ENCODE peak calls at places on chromosomes 7 and 10, in seven cellular contexts. F, X, W, T, D, U and J are unnamed samples.

GRCh38 chr7:2502647-2502966 is 17.0 kb upstream of the LFNG start:
- DNase-seq in F (no peak), X (no peak), W (no peak), T (no peak), D (no peak), U (no peak), J (no peak)

GRCh38 chr7:140966561-140967234 is 42.0 kb upstream of the BRAF start:
- DNase-seq in F (no peak), X (no peak), W (no peak), T (no peak), D (no peak), U (peak), J (no peak)

GRCh38 chr7:155467846-155468821 is 10.2 kb downstream of the EN2 start:
- DNase-seq in F (no peak), X (no peak), W (peak), T (no peak), D (no peak), U (peak), J (no peak)

GRCh38 chr10:86757110-86757790 is 831 bp downstream of the BMPR1A start:
- DNase-seq in F (peak), X (no peak), W (no peak), T (peak), D (peak), U (peak), J (no peak)

GRCh38 chr10:47152861-47153349 is 147.1 kb upstream of the GDF10 start:
- DNase-seq in F (no peak), X (no peak), W (no peak), T (no peak), D (no peak), U (peak), J (peak)

GRCh38 chr7:15720849-15721471 is 34.5 kb upstream of the MEOX2 start:
- DNase-seq in F (peak), X (no peak), W (no peak), T (peak), D (peak), U (peak), J (peak)

GRCh38 chr10:10519674-10520073 is 498.0 kb upstream of the CELF2 start:
- DNase-seq in F (no peak), X (no peak), W (no peak), T (no peak), D (no peak), U (no peak), J (no peak)

GRCh38 chr7:421056-421991 is 98.3 kb downstream of the PDGFA start:
- DNase-seq in F (no peak), X (no peak), W (no peak), T (no peak), D (no peak), U (no peak), J (no peak)

GRCh38 chr10:25017247-25017590 is 807 bp downstream of the THNSL1 start:
- DNase-seq in F (peak), X (no peak), W (no peak), T (no peak), D (no peak), U (no peak), J (no peak)

GRCh38 chr7:123581162-123581459 is 20.5 kb upstream of the ASB15 start:
- DNase-seq in F (no peak), X (no peak), W (no peak), T (no peak), D (no peak), U (no peak), J (no peak)

GRCh38 chr10:62335326-62335725 is 38.8 kb upstream of the ZNF365 start:
- DNase-seq in F (peak), X (no peak), W (no peak), T (no peak), D (no peak), U (no peak), J (no peak)

GRCh38 chr10:46543379-46544014 is 13.0 kb downstream of the GPRIN2 start:
- DNase-seq in F (no peak), X (no peak), W (no peak), T (no peak), D (no peak), U (no peak), J (no peak)

GRCh38 chr7:23691320-23691719 is 11.3 kb downstream of the FAM221A start:
- DNase-seq in F (peak), X (no peak), W (no peak), T (no peak), D (no peak), U (peak), J (peak)

GRCh38 chr7:134365341-134366054 is 48.8 kb upstream of the SLC35B4 start:
- DNase-seq in F (peak), X (no peak), W (no peak), T (no peak), D (no peak), U (no peak), J (peak)

GRCh38 chr10:123614888-123615287 is 51.3 kb upstream of the GPR26 start:
- DNase-seq in F (peak), X (peak), W (peak), T (no peak), D (peak), U (peak), J (peak)

GRCh38 chr7:89607797-89608196 is 546.5 kb upstream of the STEAP1 start:
- DNase-seq in F (no peak), X (no peak), W (no peak), T (no peak), D (no peak), U (no peak), J (no peak)

GRCh38 chr7:101880536-101881443 is 63.4 kb downstream of the CUX1 start:
- DNase-seq in F (peak), X (no peak), W (no peak), T (peak), D (no peak), U (no peak), J (peak)

GRCh38 chr10:119542357-119542989 is at the start of gene RGS10:
- DNase-seq in F (peak), X (no peak), W (peak), T (peak), D (peak), U (peak), J (peak)

DNA sequence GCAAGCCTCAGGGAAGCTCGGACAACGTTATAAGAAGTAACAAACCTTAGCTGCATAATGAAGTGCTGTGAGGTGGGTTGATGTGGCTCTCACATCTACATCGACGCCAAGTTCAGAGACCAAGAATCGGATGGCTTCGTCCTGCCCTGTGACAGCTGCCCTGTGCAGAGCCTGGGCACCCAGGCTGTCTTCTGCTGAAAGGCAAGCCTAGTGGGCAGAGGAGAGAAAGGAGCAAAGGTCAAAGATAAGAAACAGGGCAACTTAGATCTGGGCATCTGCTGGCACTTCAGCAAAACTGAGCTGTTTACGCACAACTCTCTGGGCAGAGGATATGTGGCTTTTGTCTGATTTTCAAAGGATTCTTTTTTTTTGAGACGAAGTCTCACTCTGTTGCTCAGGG is 6.7 kb downstream of the ANKRD16 start:
- DNase-seq in F (no peak), X (no peak), W (no peak), T (no peak), D (no peak), U (no peak), J (no peak)
- H2BK120ac ChIP-seq in F (no peak), X (no peak), W (no peak), T (no peak), D (no peak), U (no peak), J (no peak)

DNA sequence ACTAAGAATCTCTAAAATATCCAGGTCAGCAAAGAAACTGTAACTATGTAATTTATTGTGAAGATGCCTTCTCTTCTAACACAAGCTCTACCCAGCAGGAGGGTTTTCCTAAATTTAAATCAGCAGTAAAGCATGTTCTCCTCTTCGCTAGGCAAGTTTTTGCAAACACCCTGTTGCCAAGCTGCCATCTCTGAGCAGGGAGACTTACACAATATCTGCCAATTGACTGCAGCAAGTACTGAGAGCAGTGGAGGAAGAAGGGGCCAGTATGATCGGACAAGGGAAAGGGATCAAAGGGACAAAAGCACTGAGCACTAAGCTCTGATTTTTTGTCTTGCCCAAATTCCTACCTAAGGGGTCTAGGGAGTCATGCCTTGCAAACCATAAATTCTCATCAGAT is 16.0 kb upstream of the LANCL2 start:
- DNase-seq in F (no peak), X (no peak), W (no peak), T (no peak), D (peak), U (peak), J (no peak)
- H2BK120ac ChIP-seq in F (no peak), X (no peak), W (no peak), T (no peak), D (no peak), U (no peak), J (no peak)

DNA sequence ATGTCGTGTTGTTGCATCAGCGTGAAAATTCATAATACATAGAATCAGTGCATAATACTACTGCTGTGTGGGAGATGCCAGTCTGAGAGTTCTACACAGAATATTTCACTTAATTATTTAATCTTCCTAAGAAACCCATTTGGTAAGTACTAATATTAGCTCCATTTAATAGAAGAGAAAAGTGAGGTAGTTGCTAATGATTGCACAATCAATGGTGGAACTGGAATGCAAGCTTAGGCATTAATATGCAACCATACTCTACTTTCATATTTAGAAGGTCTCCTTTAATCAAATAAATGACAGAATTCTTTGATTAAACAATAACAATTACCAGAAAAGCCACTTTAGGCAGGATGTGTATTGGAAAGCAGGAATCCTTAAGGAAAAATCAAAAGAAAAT is 660.7 kb upstream of the PHF14 start:
- DNase-seq in F (no peak), X (no peak), W (no peak), T (no peak), D (no peak), U (no peak), J (no peak)
- H2BK120ac ChIP-seq in F (no peak), X (no peak), W (no peak), T (no peak), D (no peak), U (no peak), J (no peak)

GRCh38 chr10:100008708-100009282 is 952 bp downstream of the DNMBP start:
- DNase-seq in F (no peak), X (no peak), W (no peak), T (peak), D (no peak), U (no peak), J (no peak)
- H2BK120ac ChIP-seq in F (peak), X (no peak), W (no peak), T (no peak), D (no peak), U (no peak), J (peak)

GRCh38 chr7:139776486-139777303 is 1.1 kb downstream of the HIPK2 start:
- DNase-seq in F (peak), X (no peak), W (no peak), T (peak), D (peak), U (peak), J (peak)
- H2BK120ac ChIP-seq in F (peak), X (no peak), W (no peak), T (peak), D (no peak), U (no peak), J (no peak)

GRCh38 chr7:128404143-128404681 is 5.6 kb downstream of the IMPDH1 start:
- DNase-seq in F (no peak), X (no peak), W (no peak), T (no peak), D (no peak), U (no peak), J (no peak)

GRCh38 chr7:128406986-128407589 is 2.7 kb downstream of the IMPDH1 start:
- DNase-seq in F (no peak), X (no peak), W (no peak), T (no peak), D (no peak), U (no peak), J (no peak)

GRCh38 chr7:128404826-128405344 is 4.9 kb downstream of the IMPDH1 start:
- DNase-seq in F (peak), X (no peak), W (no peak), T (no peak), D (no peak), U (no peak), J (peak)

GRCh38 chr7:128406147-128406985 is 3.4 kb downstream of the IMPDH1 start:
- DNase-seq in F (no peak), X (no peak), W (peak), T (no peak), D (no peak), U (peak), J (no peak)

GRCh38 chr7:128405345-128406146 is 4.2 kb downstream of the IMPDH1 start:
- DNase-seq in F (peak), X (no peak), W (peak), T (no peak), D (peak), U (peak), J (no peak)
- H2BK120ac ChIP-seq in F (no peak), X (no peak), W (no peak), T (no peak), D (no peak), U (no peak), J (peak)

GRCh38 chr7:69019437-69019836 is 578.8 kb upstream of the AUTS2 start:
- DNase-seq in F (no peak), X (no peak), W (no peak), T (no peak), D (no peak), U (no peak), J (no peak)

GRCh38 chr7:69018200-69018599 is 580.1 kb upstream of the AUTS2 start:
- DNase-seq in F (no peak), X (peak), W (peak), T (no peak), D (no peak), U (peak), J (no peak)
- H2BK120ac ChIP-seq in F (no peak), X (no peak), W (no peak), T (no peak), D (no peak), U (no peak), J (no peak)

DNA sequence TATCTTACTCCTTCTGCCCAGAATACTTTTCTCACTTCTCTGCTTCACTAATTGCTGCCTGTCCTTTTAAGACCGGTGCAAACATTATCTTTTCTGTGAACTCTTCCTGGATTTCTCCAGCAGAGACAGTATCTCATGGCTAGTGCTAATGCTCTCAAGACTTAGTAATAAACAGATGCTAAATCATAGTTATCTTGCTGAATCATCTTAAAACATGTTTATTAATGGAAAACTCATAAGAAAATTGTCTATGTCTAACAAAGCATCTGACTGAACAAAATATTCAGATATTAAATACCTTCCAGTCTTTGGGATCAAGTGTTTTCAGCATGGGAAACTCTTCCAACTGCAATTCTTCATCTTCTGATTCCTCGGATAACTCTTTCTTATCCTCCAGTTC is 3.1 kb downstream of the DNAJC2 start:
- DNase-seq in F (no peak), X (no peak), W (no peak), T (no peak), D (no peak), U (no peak), J (no peak)
- H2BK120ac ChIP-seq in F (no peak), X (no peak), W (no peak), T (no peak), D (no peak), U (no peak), J (no peak)

DNA sequence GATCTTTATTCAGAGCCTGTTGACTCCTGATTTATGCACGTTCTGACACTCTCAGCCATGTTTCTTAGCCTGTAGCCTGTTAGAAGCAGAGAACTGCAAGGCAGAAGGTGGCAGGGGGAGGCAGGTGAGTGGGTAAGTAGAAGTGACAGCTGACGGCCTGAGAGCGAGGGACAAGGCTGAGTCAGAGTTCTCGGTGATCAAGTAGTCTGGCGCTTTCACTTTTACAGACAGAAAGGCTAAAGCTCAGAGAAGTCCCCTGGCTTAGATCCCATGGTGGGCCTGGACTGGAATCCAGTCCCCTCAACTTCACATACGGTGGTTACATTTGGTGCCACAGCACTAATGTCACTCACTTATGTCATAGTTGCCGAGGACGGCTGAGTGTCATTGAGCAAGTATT is 139.0 kb downstream of the TACC2 start:
- DNase-seq in F (peak), X (no peak), W (no peak), T (peak), D (no peak), U (peak), J (peak)
- H2BK120ac ChIP-seq in F (peak), X (no peak), W (no peak), T (no peak), D (no peak), U (no peak), J (no peak)

DNA sequence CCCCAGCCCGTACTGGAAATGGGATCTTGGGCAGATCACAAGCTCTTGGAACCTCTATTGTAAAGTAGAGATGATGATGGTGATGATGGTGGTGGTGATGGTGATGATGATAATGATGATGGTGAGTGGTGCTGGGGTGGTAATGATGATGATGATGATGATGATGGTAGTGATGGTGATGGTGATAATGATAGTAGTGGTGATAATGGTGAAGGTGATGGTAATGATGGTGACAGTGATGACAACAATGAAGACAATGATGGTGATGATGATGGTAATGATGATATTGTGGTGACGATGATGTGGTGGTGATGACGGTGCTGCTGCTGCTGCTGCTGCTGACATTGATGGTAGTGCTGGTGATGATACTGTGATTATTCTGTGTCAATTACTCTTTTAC is 91.0 kb upstream of the AFAP1L2 start:
- DNase-seq in F (no peak), X (no peak), W (no peak), T (no peak), D (no peak), U (no peak), J (no peak)
- H2BK120ac ChIP-seq in F (no peak), X (no peak), W (no peak), T (no peak), D (no peak), U (no peak), J (no peak)